ENCODE peak calls at places on chromosomes 13 and 19, in eight cellular contexts. E, Z, L, W, S, A, T and B are unnamed samples.

GRCh38 chr13:78192721-78193120 is 274.1 kb upstream of the EDNRB start:
- DNase-seq in E (no peak), Z (no peak), L (peak; percentile 78), W (no peak), S (peak; percentile 80), A (no peak), T (no peak), B (peak; percentile 45)

GRCh38 chr19:13146763-13147563 is 3.2 kb downstream of the STX10 start:
- DNase-seq in E (no peak), Z (no peak), L (no peak), W (no peak), S (peak; percentile 59), A (no peak), T (no peak), B (no peak)

GRCh38 chr13:46146898-46147297 is 35.1 kb downstream of the LCP1 start:
- DNase-seq in E (no peak), Z (peak; percentile 27), L (no peak), W (no peak), S (peak; percentile 47), A (peak; percentile 52), T (no peak), B (no peak)

GRCh38 chr19:44845612-44846454 is at the start of gene NECTIN2:
- DNase-seq in E (peak; percentile 100), Z (peak; percentile 100), L (peak; percentile 85), W (peak; percentile 87), S (peak; percentile 98), A (peak; percentile 100), T (peak; percentile 100), B (peak; percentile 93)

GRCh38 chr19:24166055-24166454 is 79.1 kb downstream of the ZNF254 start:
- DNase-seq in E (no peak), Z (no peak), L (peak; percentile 8), W (no peak), S (peak; percentile 43), A (no peak), T (no peak), B (no peak)

GRCh38 chr13:51731759-51732158 is 72.2 kb downstream of the DHRS12 start:
- DNase-seq in E (no peak), Z (no peak), L (no peak), W (no peak), S (peak; percentile 80), A (no peak), T (no peak), B (no peak)

GRCh38 chr13:42702726-42703125 is 78.7 kb upstream of the FAM216B start:
- DNase-seq in E (no peak), Z (no peak), L (peak; percentile 13), W (no peak), S (no peak), A (no peak), T (no peak), B (no peak)

GRCh38 chr13:95553614-95554385 is 1.3 kb downstream of the CLDN10 start:
- DNase-seq in E (no peak), Z (no peak), L (no peak), W (no peak), S (no peak), A (no peak), T (no peak), B (no peak)

GRCh38 chr13:111328111-111328802 is 7.8 kb downstream of the TEX29 start:
- DNase-seq in E (no peak), Z (no peak), L (no peak), W (no peak), S (no peak), A (no peak), T (peak; percentile 2), B (no peak)

GRCh38 chr13:50080856-50081105 is 65.5 kb downstream of the KCNRG start:
- DNase-seq in E (no peak), Z (no peak), L (no peak), W (no peak), S (peak; percentile 70), A (no peak), T (no peak), B (no peak)

GRCh38 chr13:100710176-100710575 is 35.6 kb upstream of the TMTC4 start:
- DNase-seq in E (no peak), Z (no peak), L (peak; percentile 12), W (no peak), S (no peak), A (no peak), T (no peak), B (peak; percentile 67)

GRCh38 chr19:46571495-46571894 is 29.6 kb upstream of the CALM3 start:
- DNase-seq in E (no peak), Z (peak; percentile 31), L (no peak), W (no peak), S (peak; percentile 30), A (peak; percentile 24), T (no peak), B (no peak)

GRCh38 chr19:4234862-4235201 is 5.5 kb downstream of the EBI3 start:
- DNase-seq in E (no peak), Z (no peak), L (no peak), W (no peak), S (no peak), A (no peak), T (no peak), B (no peak)

GRCh38 chr19:57434386-57435061 is 601 bp upstream of the ZNF749 start:
- DNase-seq in E (no peak), Z (no peak), L (no peak), W (no peak), S (peak; percentile 52), A (no peak), T (no peak), B (no peak)

GRCh38 chr13:41465215-41465907 is 8.0 kb downstream of the RGCC start:
- DNase-seq in E (peak; percentile 63), Z (peak; percentile 23), L (peak; percentile 82), W (peak; percentile 74), S (peak; percentile 91), A (no peak), T (no peak), B (peak; percentile 64)

GRCh38 chr13:45630791-45631190 is 15.3 kb upstream of the ERICH6B start:
- DNase-seq in E (no peak), Z (no peak), L (no peak), W (no peak), S (peak; percentile 47), A (no peak), T (no peak), B (no peak)

GRCh38 chr19:7925171-7925837 is 631 bp downstream of the CTXN1 start:
- DNase-seq in E (peak; percentile 53), Z (peak; percentile 53), L (peak; percentile 16), W (peak; percentile 74), S (peak; percentile 89), A (peak; percentile 94), T (peak; percentile 37), B (peak; percentile 56)

GRCh38 chr13:40613192-40613818 is 53.1 kb downstream of the FOXO1 start:
- DNase-seq in E (peak; percentile 25), Z (no peak), L (no peak), W (no peak), S (no peak), A (no peak), T (peak; percentile 30), B (no peak)

GRCh38 chr13:110555601-110556223 is 5.8 kb downstream of the RAB20 start:
- DNase-seq in E (peak; percentile 82), Z (no peak), L (no peak), W (no peak), S (no peak), A (peak; percentile 56), T (peak; percentile 59), B (no peak)

GRCh38 chr13:95457294-95457693 is 95.2 kb upstream of the CLDN10 start:
- DNase-seq in E (no peak), Z (no peak), L (peak; percentile 10), W (no peak), S (no peak), A (no peak), T (no peak), B (no peak)

GRCh38 chr19:3383121-3383722 is 16.8 kb downstream of the NFIC start:
- DNase-seq in E (peak; percentile 47), Z (no peak), L (no peak), W (no peak), S (peak; percentile 59), A (no peak), T (no peak), B (no peak)

GRCh38 chr13:108728370-108728769 is 99.0 kb downstream of the MYO16 start:
- DNase-seq in E (no peak), Z (no peak), L (no peak), W (no peak), S (no peak), A (no peak), T (no peak), B (no peak)